ENCODE peak calls at places on chromosomes 2 and 18, in nine cellular contexts. One of them, this sample, is unnamed.

GRCh38 chr2:84686783-84687442 is 170.6 kb downstream of the DNAH6 start:
- DNase-seq in brain microvascular endothelial cell: no peak
- DNase-seq in left ventricle myocardium inferior: no peak
- DNase-seq in tibial nerve: no peak
- DNase-seq in LNCaP clone FGC: no peak
- DNase-seq in astrocyte of the spinal cord: no peak
- DNase-seq in neural crest cell: no peak
- DNase-seq in K562: no peak
- DNase-seq in HCT116: no peak
- DNase-seq in this sample: no peak

GRCh38 chr2:100820346-100821254 is 661 bp downstream of the NPAS2 start:
- DNase-seq in brain microvascular endothelial cell: no peak
- DNase-seq in left ventricle myocardium inferior: no peak
- DNase-seq in tibial nerve: no peak
- DNase-seq in LNCaP clone FGC: no peak
- DNase-seq in astrocyte of the spinal cord: no peak
- DNase-seq in neural crest cell: peak
- DNase-seq in K562: no peak
- DNase-seq in HCT116: no peak
- DNase-seq in this sample: peak

GRCh38 chr2:177983183-177983788 is 89.3 kb downstream of the PDE11A start:
- DNase-seq in brain microvascular endothelial cell: peak
- DNase-seq in left ventricle myocardium inferior: no peak
- DNase-seq in tibial nerve: peak
- DNase-seq in LNCaP clone FGC: peak
- DNase-seq in astrocyte of the spinal cord: peak
- DNase-seq in neural crest cell: peak
- DNase-seq in K562: peak
- DNase-seq in HCT116: peak
- DNase-seq in this sample: peak

GRCh38 chr18:79507076-79507545 is 111.4 kb downstream of the NFATC1 start:
- DNase-seq in brain microvascular endothelial cell: peak
- DNase-seq in left ventricle myocardium inferior: peak
- DNase-seq in tibial nerve: peak
- DNase-seq in LNCaP clone FGC: no peak
- DNase-seq in astrocyte of the spinal cord: peak
- DNase-seq in neural crest cell: no peak
- DNase-seq in K562: peak
- DNase-seq in HCT116: no peak
- DNase-seq in this sample: peak

GRCh38 chr18:60445341-60445740 is 72.8 kb upstream of the MC4R start:
- DNase-seq in brain microvascular endothelial cell: peak
- DNase-seq in left ventricle myocardium inferior: no peak
- DNase-seq in tibial nerve: no peak
- DNase-seq in LNCaP clone FGC: no peak
- DNase-seq in astrocyte of the spinal cord: peak
- DNase-seq in neural crest cell: no peak
- DNase-seq in K562: no peak
- DNase-seq in HCT116: no peak
- DNase-seq in this sample: no peak

GRCh38 chr2:182181381-182181780 is 195.7 kb downstream of the PPP1R1C start:
- DNase-seq in brain microvascular endothelial cell: no peak
- DNase-seq in left ventricle myocardium inferior: no peak
- DNase-seq in tibial nerve: no peak
- DNase-seq in LNCaP clone FGC: no peak
- DNase-seq in astrocyte of the spinal cord: no peak
- DNase-seq in neural crest cell: no peak
- DNase-seq in K562: no peak
- DNase-seq in HCT116: no peak
- DNase-seq in this sample: no peak

GRCh38 chr2:237227190-237227988 is 141.7 kb downstream of the COPS8 start:
- DNase-seq in brain microvascular endothelial cell: peak
- DNase-seq in left ventricle myocardium inferior: no peak
- DNase-seq in tibial nerve: no peak
- DNase-seq in LNCaP clone FGC: no peak
- DNase-seq in astrocyte of the spinal cord: peak
- DNase-seq in neural crest cell: no peak
- DNase-seq in K562: no peak
- DNase-seq in HCT116: peak
- DNase-seq in this sample: no peak

GRCh38 chr2:220227272-220227920 is 600.0 kb downstream of the SLC4A3 start:
- DNase-seq in brain microvascular endothelial cell: no peak
- DNase-seq in left ventricle myocardium inferior: no peak
- DNase-seq in tibial nerve: no peak
- DNase-seq in LNCaP clone FGC: no peak
- DNase-seq in astrocyte of the spinal cord: peak
- DNase-seq in neural crest cell: no peak
- DNase-seq in K562: no peak
- DNase-seq in HCT116: no peak
- DNase-seq in this sample: no peak

GRCh38 chr18:23958036-23958435 is 56.5 kb upstream of the TTC39C start:
- DNase-seq in brain microvascular endothelial cell: no peak
- DNase-seq in left ventricle myocardium inferior: peak
- DNase-seq in tibial nerve: peak
- DNase-seq in LNCaP clone FGC: peak
- DNase-seq in astrocyte of the spinal cord: peak
- DNase-seq in neural crest cell: no peak
- DNase-seq in K562: no peak
- DNase-seq in HCT116: no peak
- DNase-seq in this sample: no peak

GRCh38 chr2:219001577-219002394 is 8.6 kb upstream of the CRYBA2 start:
- DNase-seq in brain microvascular endothelial cell: no peak
- DNase-seq in left ventricle myocardium inferior: no peak
- DNase-seq in tibial nerve: no peak
- DNase-seq in LNCaP clone FGC: peak
- DNase-seq in astrocyte of the spinal cord: no peak
- DNase-seq in neural crest cell: no peak
- DNase-seq in K562: peak
- DNase-seq in HCT116: peak
- DNase-seq in this sample: peak

GRCh38 chr2:25041307-25041927 is 459 bp upstream of the EFR3B start:
- DNase-seq in brain microvascular endothelial cell: peak
- DNase-seq in left ventricle myocardium inferior: peak
- DNase-seq in tibial nerve: peak
- DNase-seq in LNCaP clone FGC: peak
- DNase-seq in astrocyte of the spinal cord: peak
- DNase-seq in neural crest cell: peak
- DNase-seq in K562: peak
- DNase-seq in HCT116: peak
- DNase-seq in this sample: peak

GRCh38 chr2:240701736-240702639 is 10.3 kb downstream of the AQP12A start:
- DNase-seq in brain microvascular endothelial cell: no peak
- DNase-seq in left ventricle myocardium inferior: peak
- DNase-seq in tibial nerve: no peak
- DNase-seq in LNCaP clone FGC: no peak
- DNase-seq in astrocyte of the spinal cord: no peak
- DNase-seq in neural crest cell: no peak
- DNase-seq in K562: no peak
- DNase-seq in HCT116: no peak
- DNase-seq in this sample: no peak

GRCh38 chr2:101758001-101758400 is 60.5 kb downstream of the MAP4K4 start:
- DNase-seq in brain microvascular endothelial cell: no peak
- DNase-seq in left ventricle myocardium inferior: no peak
- DNase-seq in tibial nerve: no peak
- DNase-seq in LNCaP clone FGC: no peak
- DNase-seq in astrocyte of the spinal cord: no peak
- DNase-seq in neural crest cell: no peak
- DNase-seq in K562: no peak
- DNase-seq in HCT116: no peak
- DNase-seq in this sample: no peak

GRCh38 chr2:79275197-79275596 is 115.6 kb upstream of the REG3A start:
- DNase-seq in brain microvascular endothelial cell: no peak
- DNase-seq in left ventricle myocardium inferior: no peak
- DNase-seq in tibial nerve: no peak
- DNase-seq in LNCaP clone FGC: no peak
- DNase-seq in astrocyte of the spinal cord: no peak
- DNase-seq in neural crest cell: no peak
- DNase-seq in K562: no peak
- DNase-seq in HCT116: no peak
- DNase-seq in this sample: no peak

DNA sequence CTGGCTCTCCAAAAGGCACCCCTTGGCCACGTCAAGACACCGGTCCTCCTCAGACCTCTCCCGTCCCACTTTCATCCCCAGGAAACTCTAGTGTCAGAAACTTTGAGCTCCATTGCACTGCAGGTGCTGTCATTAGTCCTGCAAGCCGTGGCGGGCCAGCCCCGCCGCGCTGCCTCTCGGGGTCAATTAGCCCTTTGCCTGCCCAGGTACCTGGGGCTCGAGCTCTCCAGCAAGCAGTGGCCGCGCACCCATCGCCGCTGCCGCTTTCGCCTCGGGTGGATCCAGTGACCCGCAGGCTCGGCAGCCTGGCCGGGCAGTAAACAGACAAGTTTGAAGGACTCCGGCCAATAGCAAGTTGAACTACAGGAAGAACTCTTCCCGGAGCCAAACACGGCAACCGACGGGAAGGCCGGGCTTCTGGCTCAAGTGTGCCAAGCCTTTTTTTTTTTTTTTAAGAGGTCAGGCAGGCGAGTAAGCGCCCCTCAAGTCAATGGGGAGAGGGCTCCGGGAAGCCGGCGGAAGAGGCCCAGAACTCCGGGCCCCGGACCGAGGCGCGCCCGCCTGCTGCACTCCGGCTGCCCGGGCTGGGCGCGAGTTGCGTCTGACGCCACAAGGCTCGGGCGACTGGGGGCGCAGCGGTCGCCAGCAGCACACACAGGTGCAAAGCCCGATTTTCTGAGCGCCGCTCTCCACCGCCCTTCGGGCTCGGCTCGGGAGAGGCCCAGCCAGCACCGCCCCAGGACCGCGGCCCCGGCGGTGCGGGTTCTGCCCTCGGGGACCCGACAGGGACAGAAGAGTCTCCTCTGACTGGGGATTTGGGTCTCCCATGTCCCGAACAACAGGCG is 1.1 kb downstream of the ERBB4 start:
- DNase-seq in brain microvascular endothelial cell: no peak
- DNase-seq in left ventricle myocardium inferior: peak
- DNase-seq in tibial nerve: no peak
- DNase-seq in LNCaP clone FGC: peak
- DNase-seq in astrocyte of the spinal cord: no peak
- DNase-seq in neural crest cell: peak
- DNase-seq in K562: no peak
- DNase-seq in HCT116: no peak
- DNase-seq in this sample: peak
- TF ChIP-seq CTCF in brain microvascular endothelial cell: no peak
- TF ChIP-seq CTCF in left ventricle myocardium inferior: no peak
- TF ChIP-seq CTCF in tibial nerve: no peak
- TF ChIP-seq CTCF in LNCaP clone FGC: peak
- TF ChIP-seq CTCF in astrocyte of the spinal cord: no peak
- TF ChIP-seq CTCF in neural crest cell: no peak
- TF ChIP-seq CTCF in K562: no peak
- TF ChIP-seq CTCF in HCT116: no peak
- TF ChIP-seq CTCF in this sample: no peak

GRCh38 chr2:47323009-47323821 is 79.7 kb upstream of the MSH2 start:
- DNase-seq in brain microvascular endothelial cell: peak
- DNase-seq in left ventricle myocardium inferior: peak
- DNase-seq in tibial nerve: peak
- DNase-seq in LNCaP clone FGC: no peak
- DNase-seq in astrocyte of the spinal cord: peak
- DNase-seq in neural crest cell: peak
- DNase-seq in K562: peak
- DNase-seq in HCT116: peak
- DNase-seq in this sample: peak
- TF ChIP-seq CTCF in brain microvascular endothelial cell: peak
- TF ChIP-seq CTCF in left ventricle myocardium inferior: peak
- TF ChIP-seq CTCF in tibial nerve: peak
- TF ChIP-seq CTCF in LNCaP clone FGC: peak
- TF ChIP-seq CTCF in astrocyte of the spinal cord: peak
- TF ChIP-seq CTCF in neural crest cell: peak
- TF ChIP-seq CTCF in K562: peak
- TF ChIP-seq CTCF in HCT116: peak
- TF ChIP-seq CTCF in this sample: peak

GRCh38 chr2:239396881-239397681 is 3.7 kb downstream of the HDAC4 start:
- DNase-seq in brain microvascular endothelial cell: no peak
- DNase-seq in left ventricle myocardium inferior: no peak
- DNase-seq in tibial nerve: no peak
- DNase-seq in LNCaP clone FGC: peak
- DNase-seq in astrocyte of the spinal cord: no peak
- DNase-seq in neural crest cell: no peak
- DNase-seq in K562: no peak
- DNase-seq in HCT116: no peak
- DNase-seq in this sample: no peak
- TF ChIP-seq CTCF in brain microvascular endothelial cell: no peak
- TF ChIP-seq CTCF in left ventricle myocardium inferior: peak
- TF ChIP-seq CTCF in tibial nerve: no peak
- TF ChIP-seq CTCF in LNCaP clone FGC: peak
- TF ChIP-seq CTCF in astrocyte of the spinal cord: no peak
- TF ChIP-seq CTCF in neural crest cell: no peak
- TF ChIP-seq CTCF in K562: peak
- TF ChIP-seq CTCF in HCT116: peak
- TF ChIP-seq CTCF in this sample: no peak

GRCh38 chr2:69493268-69493667 is 56.0 kb upstream of the NFU1 start:
- DNase-seq in brain microvascular endothelial cell: no peak
- DNase-seq in left ventricle myocardium inferior: peak
- DNase-seq in tibial nerve: no peak
- DNase-seq in LNCaP clone FGC: no peak
- DNase-seq in astrocyte of the spinal cord: no peak
- DNase-seq in neural crest cell: no peak
- DNase-seq in K562: no peak
- DNase-seq in HCT116: no peak
- DNase-seq in this sample: no peak

GRCh38 chr2:69491864-69492263 is 54.6 kb upstream of the NFU1 start:
- DNase-seq in brain microvascular endothelial cell: no peak
- DNase-seq in left ventricle myocardium inferior: no peak
- DNase-seq in tibial nerve: no peak
- DNase-seq in LNCaP clone FGC: no peak
- DNase-seq in astrocyte of the spinal cord: no peak
- DNase-seq in neural crest cell: no peak
- DNase-seq in K562: no peak
- DNase-seq in HCT116: no peak
- DNase-seq in this sample: no peak

GRCh38 chr2:69499242-69499641 is 62.0 kb upstream of the NFU1 start:
- DNase-seq in brain microvascular endothelial cell: no peak
- DNase-seq in left ventricle myocardium inferior: no peak
- DNase-seq in tibial nerve: no peak
- DNase-seq in LNCaP clone FGC: no peak
- DNase-seq in astrocyte of the spinal cord: no peak
- DNase-seq in neural crest cell: no peak
- DNase-seq in K562: no peak
- DNase-seq in HCT116: no peak
- DNase-seq in this sample: no peak

GRCh38 chr2:69494126-69494525 is 56.9 kb upstream of the NFU1 start:
- DNase-seq in brain microvascular endothelial cell: no peak
- DNase-seq in left ventricle myocardium inferior: no peak
- DNase-seq in tibial nerve: no peak
- DNase-seq in LNCaP clone FGC: no peak
- DNase-seq in astrocyte of the spinal cord: no peak
- DNase-seq in neural crest cell: no peak
- DNase-seq in K562: no peak
- DNase-seq in HCT116: no peak
- DNase-seq in this sample: no peak

DNA sequence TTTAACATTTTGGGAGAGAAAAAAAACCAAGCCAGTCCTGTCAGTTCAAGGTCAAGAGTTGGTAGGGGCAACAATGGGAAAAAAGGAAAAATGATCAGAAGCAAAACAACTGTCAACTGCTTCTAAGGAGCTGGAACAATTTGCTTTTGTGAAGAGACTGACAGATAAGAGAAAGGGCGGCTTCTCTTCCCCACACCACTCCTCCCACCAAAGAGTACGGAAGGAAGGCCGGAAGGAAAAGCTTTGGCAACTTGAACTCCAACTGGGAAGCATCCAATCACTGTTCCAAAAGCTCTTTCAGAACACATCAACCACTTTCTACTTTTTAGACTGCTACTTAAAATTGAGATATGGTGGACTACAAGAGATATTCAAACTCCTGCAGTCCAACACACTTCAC is 57.8 kb upstream of the NFU1 start:
- DNase-seq in brain microvascular endothelial cell: no peak
- DNase-seq in left ventricle myocardium inferior: no peak
- DNase-seq in tibial nerve: no peak
- DNase-seq in LNCaP clone FGC: no peak
- DNase-seq in astrocyte of the spinal cord: no peak
- DNase-seq in neural crest cell: no peak
- DNase-seq in K562: no peak
- DNase-seq in HCT116: no peak
- DNase-seq in this sample: no peak
- TF ChIP-seq CTCF in brain microvascular endothelial cell: no peak
- TF ChIP-seq CTCF in left ventricle myocardium inferior: no peak
- TF ChIP-seq CTCF in tibial nerve: no peak
- TF ChIP-seq CTCF in LNCaP clone FGC: no peak
- TF ChIP-seq CTCF in astrocyte of the spinal cord: no peak
- TF ChIP-seq CTCF in neural crest cell: no peak
- TF ChIP-seq CTCF in K562: no peak
- TF ChIP-seq CTCF in HCT116: no peak
- TF ChIP-seq CTCF in this sample: no peak